ENCODE peak calls at places on chromosomes 16 and 17, in four cellular contexts. Y is stimulated activated CD8-positive, alpha-beta memory T cell treated with anti-CD3 and anti-CD28 coated beads, Interleukin-15, amount 100 ng/mL, for 24 hours; R is heart right ventricle; G is NCI-H510A. S is an unnamed sample.

GRCh38 chr16:73730496-73731090 is 566.0 kb upstream of the PSMD7 start:
- DNase-seq in Y (no peak), R (no peak), G (no peak), S (no peak)

GRCh38 chr17:8855477-8856204 is 11.8 kb downstream of the PIK3R6 start:
- DNase-seq in Y (no peak), R (no peak), G (no peak), S (no peak)

GRCh38 chr17:11296994-11297393 is 56.0 kb downstream of the SHISA6 start:
- DNase-seq in Y (no peak), R (no peak), G (no peak), S (no peak)

GRCh38 chr17:3843935-3844516 is 2.0 kb downstream of the NCBP3 start:
- DNase-seq in Y (no peak), R (no peak), G (peak; percentile 12), S (no peak)

GRCh38 chr16:15948532-15949209 is 745 bp upstream of the ABCC1 start:
- DNase-seq in Y (no peak), R (no peak), G (no peak), S (no peak)

GRCh38 chr16:87391950-87392822 is at the start of gene MAP1LC3B:
- DNase-seq in Y (peak; percentile 99), R (peak; percentile 98), G (peak; percentile 68), S (peak; percentile 38)

GRCh38 chr17:66525338-66525737 is 222.9 kb downstream of the PRKCA start:
- DNase-seq in Y (no peak), R (no peak), G (no peak), S (no peak)

GRCh38 chr16:76583466-76583865 is 306.3 kb downstream of the CNTNAP4 start:
- DNase-seq in Y (no peak), R (peak; percentile 12), G (peak; percentile 28), S (peak; percentile 22)

GRCh38 chr17:67942810-67943209 is 53.5 kb downstream of the C17orf58 start:
- DNase-seq in Y (no peak), R (no peak), G (no peak), S (no peak)

GRCh38 chr16:4696172-4696904 is 3.0 kb downstream of the NUDT16L1 start:
- DNase-seq in Y (no peak), R (peak; percentile 60), G (no peak), S (no peak)

GRCh38 chr16:1542533-1542932 is 9.1 kb downstream of the TMEM204 start:
- DNase-seq in Y (no peak), R (no peak), G (no peak), S (no peak)

GRCh38 chr16:9092963-9093477 is 1.6 kb downstream of the HAPSTR1 start:
- DNase-seq in Y (no peak), R (peak; percentile 30), G (no peak), S (peak; percentile 19)

GRCh38 chr17:63150466-63150865 is 184.4 kb downstream of the TANC2 start:
- DNase-seq in Y (no peak), R (no peak), G (no peak), S (no peak)

GRCh38 chr17:28969706-28970393 is 18.5 kb upstream of the PHF12 start:
- DNase-seq in Y (no peak), R (no peak), G (no peak), S (no peak)

GRCh38 chr17:74212913-74213791 is at the start of gene TTYH2:
- DNase-seq in Y (peak; percentile 51), R (peak; percentile 90), G (peak; percentile 55), S (peak; percentile 28)

GRCh38 chr16:85180047-85180878 is 68.0 kb upstream of the CIBAR2 start:
- DNase-seq in Y (no peak), R (no peak), G (no peak), S (no peak)

GRCh38 chr16:5398203-5398602 is 300.6 kb upstream of the EEF2KMT start:
- DNase-seq in Y (no peak), R (no peak), G (no peak), S (no peak)

GRCh38 chr16:58027341-58028167 is 2.0 kb downstream of the MMP15 start:
- DNase-seq in Y (no peak), R (peak; percentile 72), G (peak; percentile 55), S (no peak)

GRCh38 chr17:39694593-39694992 is 5.3 kb upstream of the ERBB2 start:
- DNase-seq in Y (no peak), R (no peak), G (no peak), S (no peak)

GRCh38 chr16:79264237-79265104 is 336.1 kb downstream of the MAF start:
- DNase-seq in Y (no peak), R (no peak), G (no peak), S (no peak)

GRCh38 chr16:47049901-47050583 is 76.6 kb upstream of the DNAJA2 start:
- DNase-seq in Y (no peak), R (no peak), G (no peak), S (no peak)

GRCh38 chr16:57132470-57132869 is 40.1 kb downstream of the CPNE2 start:
- DNase-seq in Y (no peak), R (no peak), G (no peak), S (no peak)

GRCh38 chr16:87407511-87408112 is 15.5 kb downstream of the MAP1LC3B start:
- DNase-seq in Y (no peak), R (peak; percentile 51), G (no peak), S (no peak)

S was measured in NCI-H2029 treated with DMSO at 0.1 percent for 48 hours.